ENCODE peak calls at places on chromosomes 3 and 15, in five cellular contexts. N is sigmoid colon, Q is neural progenitor cell, W is foreskin keratinocyte, S is H9. C is an unnamed sample. For H3K27me3, the result is how much of the 10 kb centered on the place peaks cover.

GRCh38 chr3:169836058-169836941 is 23.6 kb upstream of the LRRC34 start:
- DNase-seq in N (no peak), Q (peak), W (no peak), S (no peak), C (no peak)

GRCh38 chr3:39917060-39917773 is 107.8 kb downstream of the MYRIP start:
- DNase-seq in N (no peak), Q (no peak), W (peak), S (no peak), C (no peak)

GRCh38 chr15:68794869-68795268 is 25.8 kb downstream of the ANP32A start:
- DNase-seq in N (peak), Q (no peak), W (no peak), S (no peak), C (no peak)

GRCh38 chr15:64950888-64951287 is 38.8 kb downstream of the SPG21 start:
- DNase-seq in N (no peak), Q (no peak), W (no peak), S (no peak), C (no peak)

GRCh38 chr3:14839236-14839635 is 20.5 kb downstream of the FGD5 start:
- DNase-seq in N (peak), Q (peak), W (no peak), S (peak), C (no peak)

GRCh38 chr3:683770-684169 is 409.1 kb upstream of the CNTN6 start:
- DNase-seq in N (no peak), Q (no peak), W (no peak), S (no peak), C (no peak)

GRCh38 chr15:40307421-40308165 is at the start of gene PLCB2:
- DNase-seq in N (peak), Q (no peak), W (no peak), S (peak), C (no peak)

GRCh38 chr3:152053876-152054275 is 180.4 kb downstream of the SUCNR1 start:
- DNase-seq in N (no peak), Q (no peak), W (no peak), S (no peak), C (no peak)

GRCh38 chr3:156772588-156773206 is 53.5 kb upstream of the LEKR1 start:
- DNase-seq in N (no peak), Q (no peak), W (peak), S (no peak), C (no peak)

GRCh38 chr3:72262707-72263106 is 477.8 kb upstream of the PROK2 start:
- DNase-seq in N (no peak), Q (no peak), W (no peak), S (no peak), C (no peak)

GRCh38 chr15:50260969-50261496 is 4.5 kb downstream of the HDC start:
- DNase-seq in N (no peak), Q (no peak), W (no peak), S (no peak), C (peak)

GRCh38 chr15:77871838-77872371 is 205.6 kb downstream of the TBC1D2B start:
- DNase-seq in N (no peak), Q (peak), W (no peak), S (peak), C (no peak)

GRCh38 chr3:8565376-8565775 is 63.8 kb downstream of the LMCD1 start:
- DNase-seq in N (no peak), Q (no peak), W (no peak), S (no peak), C (no peak)

GRCh38 chr3:89617706-89618105 is 510.3 kb downstream of the EPHA3 start:
- DNase-seq in N (no peak), Q (no peak), W (peak), S (no peak), C (no peak)

GRCh38 chr15:51390239-51390931 is 48.9 kb downstream of the GLDN start:
- DNase-seq in N (no peak), Q (no peak), W (no peak), S (no peak), C (no peak)

GRCh38 chr15:53910236-53910849 is 67.9 kb upstream of the UNC13C start:
- DNase-seq in N (no peak), Q (no peak), W (peak), S (no peak), C (no peak)

GRCh38 chr15:40790723-40791122 is 16.2 kb upstream of the ZFYVE19 start:
- DNase-seq in N (no peak), Q (no peak), W (peak), S (no peak), C (peak)

GRCh38 chr15:96268421-96269204 is 61.9 kb upstream of the NR2F2 start:
- DNase-seq in N (no peak), Q (no peak), W (peak), S (no peak), C (peak)

GRCh38 chr3:74479915-74480314 is 134.5 kb downstream of the CNTN3 start:
- DNase-seq in N (no peak), Q (no peak), W (no peak), S (no peak), C (no peak)

DNA sequence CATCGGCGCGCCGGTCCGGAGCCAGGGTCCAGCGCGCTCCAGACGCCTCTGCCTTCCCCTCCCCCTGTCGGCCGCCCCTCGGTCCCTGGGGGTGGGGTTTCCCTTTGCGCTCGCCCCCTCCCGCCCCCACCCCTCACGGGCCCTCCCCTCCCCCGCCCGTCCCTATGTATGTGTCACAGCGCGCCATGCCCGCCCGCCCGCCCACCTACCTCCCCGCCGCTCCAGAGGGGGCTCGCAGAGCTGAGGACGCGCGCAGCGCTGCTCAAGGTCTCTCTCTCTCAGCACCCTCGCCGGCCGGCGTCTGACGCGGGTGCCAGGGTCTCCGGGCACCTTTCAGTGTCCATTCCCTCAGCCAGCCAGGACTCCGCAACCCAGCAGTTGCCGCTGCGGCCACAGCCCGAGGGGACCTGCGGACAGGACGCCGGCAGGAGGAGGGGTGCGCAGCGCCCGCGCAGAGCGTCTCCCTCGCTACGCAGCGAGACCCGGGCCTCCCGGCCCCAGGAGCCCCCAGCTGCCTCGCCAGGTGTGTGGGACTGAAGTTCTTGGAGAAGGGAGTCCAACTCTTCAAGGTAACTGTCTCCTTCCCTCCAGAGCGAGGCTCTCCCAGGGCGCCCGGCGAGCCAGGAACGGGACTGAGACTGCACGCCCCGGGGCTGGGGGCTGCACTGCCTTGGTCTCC is at the start of gene ACAN:
- DNase-seq in N (no peak), Q (peak), W (no peak), S (peak), C (no peak)
- H3K27me3 ChIP-seq in N (under half), Q (half or more), W (half or more), S (under half), C (under half)

DNA sequence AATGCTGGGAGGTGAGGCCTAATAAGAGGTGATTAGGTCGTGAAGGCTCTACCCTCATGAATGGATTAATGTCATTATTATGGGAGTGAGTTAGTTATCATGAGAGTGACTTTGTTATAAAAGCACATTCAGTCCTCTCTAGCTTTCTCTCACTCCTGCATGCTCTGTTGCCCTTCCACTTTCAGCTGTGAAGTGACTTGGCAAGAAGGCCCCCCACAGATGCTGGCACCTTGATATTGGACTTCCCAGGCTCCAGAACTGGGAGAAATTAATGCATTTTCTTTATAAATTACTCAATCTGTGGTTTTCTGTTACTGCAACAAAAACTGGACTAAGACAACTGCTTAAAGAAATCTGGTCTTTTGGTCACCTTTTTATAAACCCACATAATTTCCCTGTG is 144.3 kb downstream of the FBN1 start:
- DNase-seq in N (no peak), Q (no peak), W (no peak), S (no peak), C (no peak)
- H3K27me3 ChIP-seq in N (under half), Q (under half), W (under half), S (under half), C (under half)

DNA sequence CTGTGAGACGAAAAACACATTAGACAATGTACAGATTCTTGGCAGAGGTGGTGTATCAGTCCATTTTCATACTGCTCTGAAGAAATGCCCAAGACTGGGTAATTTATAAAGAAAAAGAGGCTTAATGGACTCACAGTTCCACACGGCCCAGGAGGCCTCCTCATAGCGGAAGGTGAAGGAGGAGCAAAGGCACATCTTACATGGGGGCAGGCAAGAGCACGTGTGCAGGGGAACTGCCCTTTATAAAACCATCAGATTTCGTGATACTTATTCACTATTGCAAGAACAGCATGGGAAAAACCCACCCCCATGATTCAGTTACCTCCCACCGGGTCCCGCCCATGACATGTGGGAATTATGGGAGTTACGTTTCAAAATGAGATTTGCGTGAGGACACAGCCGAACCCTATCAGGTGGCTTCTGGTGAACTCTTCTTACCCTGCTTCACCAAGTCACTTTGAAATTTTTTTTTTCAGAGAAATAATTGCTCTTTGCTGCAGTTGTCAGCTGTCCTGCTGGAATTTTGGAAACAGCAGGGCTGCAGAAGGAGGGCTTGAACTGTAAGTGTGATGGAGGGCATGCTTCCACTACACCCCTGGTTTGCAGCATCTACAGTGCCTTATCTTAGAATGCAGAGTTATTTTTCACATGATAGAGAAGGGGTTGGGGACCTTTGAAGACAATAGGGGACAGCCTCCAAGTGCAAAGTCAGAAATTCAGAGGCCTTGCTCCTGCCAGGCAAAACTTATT is 2.9 kb upstream of the IGF2BP2 start:
- DNase-seq in N (no peak), Q (no peak), W (no peak), S (no peak), C (no peak)
- H3K27me3 ChIP-seq in N (under half), Q (under half), W (under half), S (under half), C (under half)

GRCh38 chr15:70576683-70577082 is 186.7 kb downstream of the UACA start:
- DNase-seq in N (no peak), Q (no peak), W (no peak), S (no peak), C (no peak)
- H3K27me3 ChIP-seq in N (under half), Q (under half), W (half or more), S (under half), C (under half)